ENCODE peak calls at places on chromosomes 3 and 15, in nine cellular contexts. L, E, O, D, U, A, G, T and F are unnamed samples.

GRCh38 chr3:184176377-184177330 is 2.0 kb downstream of the AP2M1 start:
- DNase-seq in E (peak; percentile 77), A (peak; percentile 97), U (peak; percentile 91), T (peak; percentile 40), D (peak; percentile 94), O (peak; percentile 85), L (peak; percentile 76), G (peak; percentile 71), F (peak; percentile 87)

GRCh38 chr15:35293353-35294130 is 208.4 kb upstream of the NANOGP8 start:
- DNase-seq in G (no peak), D (peak; percentile 65), E (no peak), L (no peak), A (peak; percentile 82), U (peak; percentile 75), T (no peak), O (peak; percentile 47), F (peak; percentile 68)

GRCh38 chr15:95326689-95327525 is 1003.6 kb upstream of the NR2F2 start:
- DNase-seq in L (peak; percentile 54), D (peak; percentile 4), U (no peak), E (no peak), O (peak; percentile 15), A (peak; percentile 10), T (peak; percentile 19), G (peak; percentile 45), F (no peak)

GRCh38 chr3:54433846-54434245 is 311.5 kb downstream of the CACNA2D3 start:
- DNase-seq in L (no peak), G (no peak), E (no peak), D (no peak), A (no peak), O (no peak), U (no peak), T (peak; percentile 6), F (peak; percentile 34)

GRCh38 chr3:160027541-160028195 is 39.0 kb downstream of the IL12A start:
- DNase-seq in G (no peak), A (peak; percentile 72), U (peak; percentile 58), D (peak; percentile 66), E (peak; percentile 26), T (no peak), L (no peak), O (peak; percentile 67), F (peak; percentile 56)

GRCh38 chr3:141431411-141432378 is 55.1 kb upstream of the RASA2 start:
- DNase-seq in E (no peak), G (peak; percentile 81), D (no peak), L (no peak), O (no peak), A (no peak), T (no peak), U (no peak), F (no peak)

GRCh38 chr15:48654799-48655198 is 9.3 kb upstream of the FBN1 start:
- DNase-seq in A (no peak), T (no peak), D (no peak), L (no peak), O (no peak), U (no peak), G (no peak), E (no peak), F (no peak)

GRCh38 chr3:45781271-45781670 is 15.1 kb downstream of the SLC6A20 start:
- DNase-seq in O (no peak), T (no peak), U (no peak), L (no peak), D (no peak), A (no peak), E (no peak), G (no peak), F (no peak)

GRCh38 chr15:40702077-40702476 is 7.1 kb downstream of the RAD51 start:
- DNase-seq in G (no peak), L (no peak), O (no peak), E (no peak), A (peak; percentile 19), U (peak; percentile 15), D (peak; percentile 46), T (no peak), F (no peak)

GRCh38 chr15:68277131-68277604 is 377 bp upstream of the FEM1B start:
- DNase-seq in O (peak; percentile 44), D (peak; percentile 69), A (no peak), L (peak; percentile 70), G (no peak), E (no peak), T (no peak), U (peak; percentile 59), F (no peak)

GRCh38 chr15:85897818-85898717 is 103.3 kb upstream of the KLHL25 start:
- DNase-seq in L (no peak), E (no peak), A (no peak), G (no peak), T (peak; percentile 6), U (no peak), D (no peak), O (no peak), F (no peak)
- TF ChIP-seq CTCF in L (no peak), E (no peak), A (no peak), G (no peak), T (no peak), U (no peak), D (no peak), O (no peak), F (no peak)

GRCh38 chr15:33735637-33736247 is 232.6 kb upstream of the CHRM5 start:
- DNase-seq in L (no peak), G (no peak), O (peak; percentile 55), U (peak; percentile 7), A (peak; percentile 60), E (no peak), T (peak; percentile 20), D (peak; percentile 64), F (peak; percentile 52)

GRCh38 chr15:33742286-33742685 is 226.0 kb upstream of the CHRM5 start:
- DNase-seq in U (peak; percentile 44), T (no peak), D (no peak), G (no peak), O (no peak), A (no peak), E (no peak), L (no peak), F (no peak)

GRCh38 chr15:33735143-33735542 is 233.2 kb upstream of the CHRM5 start:
- DNase-seq in T (no peak), O (no peak), U (no peak), L (no peak), D (no peak), E (no peak), A (no peak), G (no peak), F (no peak)

GRCh38 chr15:33738941-33739664 is 229.2 kb upstream of the CHRM5 start:
- DNase-seq in L (no peak), O (no peak), D (no peak), A (no peak), T (no peak), U (no peak), G (no peak), E (no peak), F (no peak)

DNA sequence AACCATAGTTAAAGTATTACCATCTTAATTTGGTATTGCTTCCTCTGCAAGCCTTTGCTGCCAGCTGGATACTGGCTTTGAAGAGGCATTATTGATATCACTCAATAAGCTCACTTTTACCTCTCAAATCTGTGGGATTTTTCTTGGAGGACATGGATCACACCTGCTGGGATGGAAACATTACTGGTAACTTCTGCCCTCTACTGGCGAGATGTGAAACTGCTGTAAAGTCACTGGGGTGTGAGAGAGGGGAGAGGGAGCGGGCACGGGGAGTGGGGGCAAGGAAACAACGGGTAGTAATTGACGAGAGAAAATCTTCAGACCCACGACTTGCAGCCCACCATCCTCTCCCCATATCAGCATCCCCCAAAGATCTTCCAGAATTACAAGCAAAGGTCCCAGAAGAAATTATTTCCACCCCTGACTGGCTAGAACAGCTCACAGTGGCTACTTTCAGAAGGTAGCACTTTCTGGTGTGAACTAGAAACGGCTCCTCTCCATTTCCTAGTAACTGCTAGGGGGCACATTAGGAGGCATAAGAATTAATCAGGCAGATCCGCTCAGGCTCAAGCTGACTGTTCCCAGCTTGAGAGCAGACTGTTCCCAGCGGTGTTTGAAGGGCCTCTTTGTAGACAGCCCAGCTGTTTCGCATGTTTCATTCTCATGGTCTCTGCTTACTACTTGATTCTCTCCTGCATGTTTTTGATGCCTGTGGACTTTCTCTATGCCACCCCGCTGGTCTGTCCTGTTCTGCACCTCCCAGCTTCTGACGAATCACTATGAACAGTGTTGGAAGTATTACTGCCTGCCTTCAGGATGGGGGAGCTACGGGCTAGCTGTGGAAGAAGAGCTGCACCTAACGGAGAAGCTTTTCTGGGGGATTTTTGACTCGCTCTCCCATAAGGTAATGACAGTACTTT is 230.3 kb upstream of the CHRM5 start:
- DNase-seq in L (no peak), G (no peak), T (peak; percentile 57), U (peak; percentile 13), A (peak; percentile 41), O (peak; percentile 66), E (no peak), D (peak; percentile 41), F (peak; percentile 61)
- TF ChIP-seq CTCF in L (peak; percentile 62), G (peak; percentile 43), T (peak; percentile 79), U (peak; percentile 88), A (peak; percentile 76), O (peak; percentile 91), E (peak; percentile 79), D (peak; percentile 88), F (peak; percentile 73)

GRCh38 chr15:79003301-79003700 is 58.5 kb upstream of the CTSH start:
- DNase-seq in L (no peak), A (peak; percentile 37), O (no peak), T (no peak), E (no peak), U (peak; percentile 42), G (no peak), D (no peak), F (no peak)

GRCh38 chr15:79003896-79004295 is 59.0 kb upstream of the CTSH start:
- DNase-seq in O (no peak), E (no peak), A (no peak), D (no peak), G (no peak), U (no peak), L (no peak), T (no peak), F (no peak)

GRCh38 chr15:79004336-79004735 is 59.5 kb upstream of the CTSH start:
- DNase-seq in L (no peak), T (no peak), G (no peak), U (peak; percentile 59), O (peak; percentile 81), D (peak; percentile 64), A (peak; percentile 64), E (no peak), F (peak; percentile 74)

GRCh38 chr15:79006071-79006470 is 61.2 kb upstream of the CTSH start:
- DNase-seq in A (no peak), L (no peak), D (no peak), T (no peak), G (no peak), U (no peak), E (no peak), O (no peak), F (no peak)

GRCh38 chr15:79002631-79003030 is 57.8 kb upstream of the CTSH start:
- DNase-seq in O (peak; percentile 35), U (peak; percentile 61), L (no peak), T (no peak), E (no peak), D (no peak), A (peak; percentile 9), G (no peak), F (no peak)
- TF ChIP-seq CTCF in O (no peak), U (peak; percentile 4), L (no peak), T (no peak), E (no peak), D (no peak), A (no peak), G (no peak), F (no peak)

DNA sequence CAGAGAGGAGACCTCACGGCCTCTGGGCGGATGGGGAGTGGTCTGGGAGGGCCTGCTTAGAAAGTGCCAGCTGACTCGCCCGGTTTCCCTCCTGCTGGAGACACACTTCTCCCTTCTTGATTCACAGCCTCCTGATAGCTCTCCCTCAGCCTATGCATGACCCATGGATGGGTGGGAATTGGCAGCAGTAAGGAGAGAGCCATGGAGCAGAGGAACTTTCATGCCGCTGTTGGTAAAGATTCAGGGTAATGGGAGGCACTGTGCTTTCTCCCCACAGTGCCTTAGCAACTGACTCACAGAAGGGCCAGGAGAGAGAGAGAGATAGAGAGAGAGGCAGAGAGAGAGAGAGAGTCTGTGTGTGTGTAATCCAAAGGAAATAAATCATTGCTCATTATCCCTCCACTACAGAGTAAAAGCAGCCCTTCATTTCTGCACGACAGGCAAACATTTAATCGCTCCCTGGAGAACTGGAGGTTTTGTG is 82.9 kb downstream of the SEMA5B start:
- DNase-seq in O (peak; percentile 44), L (no peak), G (no peak), U (peak; percentile 60), D (peak; percentile 49), A (peak; percentile 71), E (peak; percentile 19), T (no peak), F (peak; percentile 20)
- TF ChIP-seq CTCF in O (no peak), L (no peak), G (no peak), U (no peak), D (no peak), A (no peak), E (no peak), T (no peak), F (no peak)